ENCODE peak calls at places on chromosomes 6 and 20, in four cellular contexts. W, U, Z and Y are unnamed samples.

GRCh38 chr6:110874880-110875547 is 429 bp downstream of the AMD1 start:
- DNase-seq in W (no peak), U (no peak), Z (peak), Y (peak)

GRCh38 chr20:45506927-45507820 is 8.2 kb downstream of the SPINT3 start:
- DNase-seq in U (no peak), W (no peak), Z (no peak), Y (no peak)

GRCh38 chr6:116371384-116372209 is 850 bp downstream of the DSE start:
- DNase-seq in Z (no peak), W (peak), U (no peak), Y (peak)

GRCh38 chr6:79463721-79464120 is 73.5 kb downstream of the LCA5 start:
- DNase-seq in W (no peak), U (no peak), Z (no peak), Y (no peak)

GRCh38 chr20:36153754-36154695 is 515 bp upstream of the EPB41L1 start:
- DNase-seq in W (peak), U (no peak), Z (no peak), Y (peak)

GRCh38 chr6:151722342-151722741 is 85.1 kb upstream of the ESR1 start:
- DNase-seq in Z (no peak), W (no peak), U (peak), Y (no peak)

GRCh38 chr6:2973656-2974055 is 2.3 kb upstream of the SERPINB6 start:
- DNase-seq in W (peak), Z (no peak), U (no peak), Y (no peak)

GRCh38 chr6:105608711-105609374 is 206.0 kb upstream of the PREP start:
- DNase-seq in U (no peak), Z (no peak), W (peak), Y (no peak)

GRCh38 chr6:84804720-84805119 is 40.3 kb upstream of the TBX18 start:
- DNase-seq in W (peak), U (no peak), Z (no peak), Y (no peak)

GRCh38 chr6:24757610-24758009 is 17.1 kb upstream of the GMNN start:
- DNase-seq in Z (no peak), W (no peak), U (peak), Y (no peak)